ENCODE peak calls at places on chromosome 3, in five cellular contexts. One of them, this sample, is unnamed.
A peak's percentile ranks its signal among the peaks of the same experiment; 100 is the strongest.

GRCh38 chr3:39529551-39529950 is 62.1 kb downstream of the MOBP start:
- DNase-seq in ovary: no peak
- DNase-seq in PC-3: no peak
- DNase-seq in NCI-H69: no peak
- DNase-seq in putamen: no peak
- DNase-seq in this sample: no peak

GRCh38 chr3:191366675-191367074 is 36.3 kb upstream of the UTS2B start:
- DNase-seq in ovary: no peak
- DNase-seq in NCI-H69: no peak
- DNase-seq in putamen: no peak
- DNase-seq in PC-3: no peak
- DNase-seq in this sample: no peak

GRCh38 chr3:157317895-157318294 is 118.8 kb upstream of the PTX3 start:
- DNase-seq in putamen: no peak
- DNase-seq in PC-3: peak; percentile 38
- DNase-seq in ovary: no peak
- DNase-seq in NCI-H69: no peak
- DNase-seq in this sample: no peak

GRCh38 chr3:48394391-48394790 is 22.4 kb downstream of the FBXW12 start:
- DNase-seq in NCI-H69: no peak
- DNase-seq in PC-3: no peak
- DNase-seq in putamen: no peak
- DNase-seq in ovary: no peak
- DNase-seq in this sample: no peak

GRCh38 chr3:187237741-187238140 is 40.5 kb downstream of the RTP1 start:
- DNase-seq in NCI-H69: no peak
- DNase-seq in PC-3: no peak
- DNase-seq in putamen: no peak
- DNase-seq in ovary: no peak
- DNase-seq in this sample: no peak

GRCh38 chr3:195904364-195904763 is 4.0 kb downstream of the TNK2 start:
- DNase-seq in ovary: no peak
- DNase-seq in PC-3: no peak
- DNase-seq in putamen: no peak
- DNase-seq in NCI-H69: no peak
- DNase-seq in this sample: no peak

GRCh38 chr3:55329849-55330248 is 157.3 kb downstream of the WNT5A start:
- DNase-seq in PC-3: peak; percentile 78
- DNase-seq in NCI-H69: no peak
- DNase-seq in ovary: no peak
- DNase-seq in putamen: no peak
- DNase-seq in this sample: peak; percentile 89

GRCh38 chr3:184377882-184378445 is at the start of gene THPO:
- DNase-seq in ovary: no peak
- DNase-seq in PC-3: no peak
- DNase-seq in NCI-H69: peak; percentile 60
- DNase-seq in putamen: no peak
- DNase-seq in this sample: no peak

GRCh38 chr3:133457465-133458067 is 57.7 kb downstream of the BFSP2 start:
- DNase-seq in putamen: no peak
- DNase-seq in NCI-H69: peak; percentile 4
- DNase-seq in PC-3: peak; percentile 33
- DNase-seq in ovary: no peak
- DNase-seq in this sample: no peak

GRCh38 chr3:71582612-71583568 is 638 bp downstream of the FOXP1 start:
- DNase-seq in PC-3: peak; percentile 48
- DNase-seq in ovary: peak; percentile 70
- DNase-seq in putamen: no peak
- DNase-seq in NCI-H69: peak; percentile 89
- DNase-seq in this sample: no peak

GRCh38 chr3:193865879-193866480 is 270.0 kb upstream of the HES1 start:
- DNase-seq in PC-3: no peak
- DNase-seq in putamen: no peak
- DNase-seq in ovary: no peak
- DNase-seq in NCI-H69: no peak
- DNase-seq in this sample: no peak

GRCh38 chr3:127147291-127147905 is 45.5 kb upstream of the PRR23E start:
- DNase-seq in ovary: no peak
- DNase-seq in PC-3: no peak
- DNase-seq in putamen: no peak
- DNase-seq in NCI-H69: no peak
- DNase-seq in this sample: no peak

GRCh38 chr3:105999856-106000255 is 131.0 kb upstream of the CBLB start:
- DNase-seq in putamen: no peak
- DNase-seq in ovary: no peak
- DNase-seq in NCI-H69: no peak
- DNase-seq in PC-3: no peak
- DNase-seq in this sample: no peak

GRCh38 chr3:53829605-53830004 is 16.6 kb downstream of the CHDH start:
- DNase-seq in putamen: no peak
- DNase-seq in PC-3: no peak
- DNase-seq in ovary: no peak
- DNase-seq in NCI-H69: no peak
- DNase-seq in this sample: no peak

GRCh38 chr3:124083990-124084389 is 92.1 kb upstream of the ROPN1 start:
- DNase-seq in putamen: no peak
- DNase-seq in ovary: no peak
- DNase-seq in NCI-H69: peak; percentile 88
- DNase-seq in PC-3: no peak
- DNase-seq in this sample: no peak

GRCh38 chr3:124315215-124316033 is 323.5 kb upstream of the ROPN1 start:
- DNase-seq in PC-3: peak; percentile 85
- DNase-seq in ovary: no peak
- DNase-seq in NCI-H69: no peak
- DNase-seq in putamen: no peak
- DNase-seq in this sample: peak; percentile 12

GRCh38 chr3:105944721-105945120 is 75.9 kb upstream of the CBLB start:
- DNase-seq in ovary: no peak
- DNase-seq in putamen: no peak
- DNase-seq in PC-3: peak; percentile 96
- DNase-seq in NCI-H69: no peak
- DNase-seq in this sample: peak; percentile 41

GRCh38 chr3:58209933-58210332 is 839 bp downstream of the DNASE1L3 start:
- DNase-seq in PC-3: no peak
- DNase-seq in putamen: no peak
- DNase-seq in ovary: no peak
- DNase-seq in NCI-H69: no peak
- DNase-seq in this sample: no peak

GRCh38 chr3:65508743-65509422 is 529.8 kb downstream of the MAGI1 start:
- DNase-seq in PC-3: no peak
- DNase-seq in putamen: no peak
- DNase-seq in NCI-H69: peak; percentile 30
- DNase-seq in ovary: no peak
- DNase-seq in this sample: no peak

GRCh38 chr3:126704494-126705214 is 614 bp downstream of the CHCHD6 start:
- DNase-seq in ovary: no peak
- DNase-seq in putamen: peak; percentile 5
- DNase-seq in PC-3: no peak
- DNase-seq in NCI-H69: peak; percentile 35
- DNase-seq in this sample: no peak

GRCh38 chr3:128649264-128649663 is 1.4 kb downstream of the RPN1 start:
- DNase-seq in ovary: no peak
- DNase-seq in NCI-H69: peak; percentile 28
- DNase-seq in PC-3: peak; percentile 4
- DNase-seq in putamen: no peak
- DNase-seq in this sample: no peak

GRCh38 chr3:47412842-47413520 is 32.2 kb downstream of the PTPN23 start:
- DNase-seq in putamen: no peak
- DNase-seq in ovary: no peak
- DNase-seq in PC-3: no peak
- DNase-seq in NCI-H69: no peak
- DNase-seq in this sample: no peak

GRCh38 chr3:192417559-192418055 is 309.7 kb downstream of the FGF12 start:
- DNase-seq in NCI-H69: no peak
- DNase-seq in ovary: no peak
- DNase-seq in putamen: no peak
- DNase-seq in PC-3: no peak
- DNase-seq in this sample: no peak

GRCh38 chr3:25246921-25247320 is 181.1 kb upstream of the RARB start:
- DNase-seq in PC-3: no peak
- DNase-seq in NCI-H69: no peak
- DNase-seq in putamen: no peak
- DNase-seq in ovary: no peak
- DNase-seq in this sample: no peak

GRCh38 chr3:173553635-173554280 is 156.2 kb downstream of the NLGN1 start:
- DNase-seq in PC-3: peak; percentile 61
- DNase-seq in putamen: peak; percentile 65
- DNase-seq in ovary: no peak
- DNase-seq in NCI-H69: peak; percentile 87
- DNase-seq in this sample: peak; percentile 29

GRCh38 chr3:190595212-190595795 is 81.4 kb downstream of the IL1RAP start:
- DNase-seq in putamen: no peak
- DNase-seq in NCI-H69: no peak
- DNase-seq in ovary: no peak
- DNase-seq in PC-3: no peak
- DNase-seq in this sample: no peak

GRCh38 chr3:126807795-126808194 is 103.8 kb downstream of the CHCHD6 start:
- DNase-seq in putamen: no peak
- DNase-seq in NCI-H69: no peak
- DNase-seq in ovary: no peak
- DNase-seq in PC-3: peak; percentile 22
- DNase-seq in this sample: no peak